ENCODE peak calls at places on chromosomes 12 and 14, in seven cellular contexts. U is CD4-positive, alpha-beta T cell; P is adrenal gland; M is right cardiac atrium; R is ascending aorta; I is lower lobe of right lung; C is cardiac muscle cell. Q is an unnamed sample.

GRCh38 chr12:28884861-28885260 is 264.2 kb upstream of the FAR2 start:
- DNase-seq in U (no peak), P (no peak), M (no peak), R (no peak), I (no peak), C (no peak), Q (no peak)

GRCh38 chr14:66228267-66228970 is 257.8 kb upstream of the CCDC196 start:
- DNase-seq in U (no peak), P (peak; percentile 39), M (no peak), R (no peak), I (no peak), C (peak; percentile 12), Q (no peak)

GRCh38 chr14:20376071-20376588 is 32.7 kb downstream of the PARP2 start:
- DNase-seq in U (no peak), P (no peak), M (no peak), R (no peak), I (no peak), C (no peak), Q (no peak)

GRCh38 chr14:73785834-73786631 is 65.6 kb upstream of the PTGR2 start:
- DNase-seq in U (peak; percentile 57), P (peak; percentile 89), M (peak; percentile 89), R (peak; percentile 93), I (peak; percentile 85), C (peak; percentile 96), Q (no peak)

GRCh38 chr14:64119535-64119934 is 174.6 kb downstream of the ESR2 start:
- DNase-seq in U (no peak), P (no peak), M (no peak), R (no peak), I (no peak), C (no peak), Q (no peak)

GRCh38 chr12:46965880-46966279 is 113.5 kb upstream of the PCED1B start:
- DNase-seq in U (no peak), P (no peak), M (peak; percentile 69), R (no peak), I (no peak), C (no peak), Q (no peak)

GRCh38 chr12:39199371-39199770 is 243.5 kb downstream of the KIF21A start:
- DNase-seq in U (no peak), P (no peak), M (no peak), R (no peak), I (no peak), C (peak; percentile 20), Q (no peak)

GRCh38 chr12:45670339-45671065 is 59.0 kb upstream of the ARID2 start:
- DNase-seq in U (no peak), P (no peak), M (no peak), R (no peak), I (no peak), C (peak; percentile 52), Q (no peak)

GRCh38 chr14:42112108-42112507 is 505.4 kb downstream of the LRFN5 start:
- DNase-seq in U (no peak), P (no peak), M (no peak), R (no peak), I (no peak), C (peak; percentile 14), Q (no peak)

GRCh38 chr12:2352203-2352602 is 299.4 kb downstream of the CACNA1C start:
- DNase-seq in U (no peak), P (no peak), M (no peak), R (no peak), I (no peak), C (no peak), Q (no peak)

GRCh38 chr12:115227137-115227615 is 543.2 kb upstream of the TBX3 start:
- DNase-seq in U (no peak), P (peak; percentile 18), M (peak; percentile 71), R (no peak), I (no peak), C (peak; percentile 60), Q (no peak)

GRCh38 chr12:80412343-80412953 is 31.6 kb upstream of the PTPRQ start:
- DNase-seq in U (no peak), P (peak; percentile 2), M (no peak), R (no peak), I (no peak), C (peak; percentile 76), Q (no peak)

GRCh38 chr12:5567021-5567744 is 135.3 kb downstream of the NTF3 start:
- DNase-seq in U (no peak), P (no peak), M (peak; percentile 80), R (no peak), I (no peak), C (peak; percentile 6), Q (no peak)

GRCh38 chr14:73125169-73125588 is 11.1 kb upstream of the PSEN1 start:
- DNase-seq in U (no peak), P (no peak), M (no peak), R (no peak), I (no peak), C (no peak), Q (no peak)

GRCh38 chr12:120404271-120404670 is 33.6 kb upstream of the COX6A1 start:
- DNase-seq in U (no peak), P (no peak), M (no peak), R (no peak), I (no peak), C (no peak), Q (no peak)

GRCh38 chr12:48827026-48827425 is 8.7 kb downstream of the CACNB3 start:
- DNase-seq in U (no peak), P (peak; percentile 59), M (no peak), R (no peak), I (no peak), C (no peak), Q (no peak)

GRCh38 chr14:97138801-97139200 is 341.6 kb downstream of the VRK1 start:
- DNase-seq in U (no peak), P (no peak), M (no peak), R (no peak), I (no peak), C (no peak), Q (no peak)

GRCh38 chr14:104223101-104223809 is 84.9 kb downstream of the KIF26A start:
- DNase-seq in U (no peak), P (peak; percentile 95), M (peak; percentile 74), R (no peak), I (peak; percentile 46), C (peak; percentile 25), Q (no peak)

GRCh38 chr14:104220225-104221070 is 82.1 kb downstream of the KIF26A start:
- DNase-seq in U (no peak), P (no peak), M (peak; percentile 24), R (no peak), I (peak; percentile 26), C (no peak), Q (no peak)

GRCh38 chr14:104221071-104221625 is 82.8 kb downstream of the KIF26A start:
- DNase-seq in U (no peak), P (no peak), M (peak; percentile 29), R (no peak), I (peak; percentile 29), C (no peak), Q (no peak)

GRCh38 chr14:104222396-104223036 is 84.1 kb downstream of the KIF26A start:
- DNase-seq in U (no peak), P (peak; percentile 39), M (peak; percentile 36), R (no peak), I (peak; percentile 37), C (no peak), Q (no peak)

DNA sequence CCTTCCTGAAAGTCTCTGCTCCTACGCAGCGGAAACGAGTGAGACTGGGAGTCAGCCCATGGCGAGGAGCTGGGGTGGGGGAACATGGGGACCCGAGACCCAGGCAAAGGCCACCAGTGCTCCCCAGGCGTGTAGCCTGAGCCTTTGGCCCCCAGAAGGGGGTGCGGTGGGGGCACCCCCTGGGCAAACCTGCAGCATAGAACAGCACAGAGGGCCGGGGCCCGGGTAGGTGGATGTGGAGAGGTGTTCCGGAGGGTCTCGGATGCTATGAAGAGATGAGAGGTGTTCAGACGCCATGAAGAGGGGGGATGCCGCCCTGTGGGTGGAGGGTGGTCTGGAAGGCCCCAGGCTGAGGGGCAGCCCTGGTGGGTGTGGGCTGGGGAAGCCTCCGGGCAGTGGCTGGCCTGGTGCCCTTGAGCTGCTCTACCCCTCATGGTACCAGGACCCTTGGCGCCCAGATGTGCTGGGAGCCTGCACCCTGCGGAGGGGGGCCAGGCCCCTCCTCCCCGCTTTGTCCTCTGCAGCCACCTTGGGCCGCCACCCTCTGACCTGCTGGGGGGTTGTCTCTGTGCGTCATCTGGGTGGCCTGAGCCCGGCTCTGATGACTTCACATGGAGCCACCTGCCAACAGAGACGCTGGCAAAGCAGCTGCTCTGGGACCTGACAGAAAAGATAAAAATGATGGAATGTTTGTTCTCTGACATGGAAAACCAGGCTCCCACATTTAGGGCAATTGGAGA is 83.4 kb downstream of the KIF26A start:
- DNase-seq in U (no peak), P (peak; percentile 93), M (peak; percentile 33), R (no peak), I (peak; percentile 42), C (no peak), Q (no peak)
- H3K9me3 ChIP-seq in U (no peaks in the 10 kb centered on the region), P (no peaks in the 10 kb centered on the region), M (no peaks in the 10 kb centered on the region), R (no peaks in the 10 kb centered on the region), I (no peaks in the 10 kb centered on the region), C (no peaks in the 10 kb centered on the region), Q (no peaks in the 10 kb centered on the region)

DNA sequence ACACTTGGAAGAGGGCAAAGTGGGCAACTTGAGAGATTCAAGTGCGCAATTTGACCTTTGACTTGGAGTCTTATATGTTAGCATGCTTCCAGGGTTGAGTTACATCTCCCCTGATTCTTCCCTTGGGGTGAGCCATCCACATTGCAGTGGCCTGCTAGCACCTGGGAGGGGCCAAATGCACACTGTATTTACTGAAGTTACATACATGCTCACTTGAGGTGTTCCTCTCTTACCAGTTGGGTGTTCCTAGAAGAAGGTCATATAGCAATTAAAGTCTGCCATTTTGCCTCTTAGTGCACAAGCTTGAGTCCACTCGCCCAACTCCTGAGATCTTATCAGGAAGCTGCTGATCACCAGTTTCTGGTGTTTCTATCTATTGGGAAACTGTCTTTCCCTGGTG is 13.7 kb upstream of the SPTLC2 start:
- DNase-seq in U (no peak), P (no peak), M (no peak), R (no peak), I (no peak), C (no peak), Q (no peak)
- H3K9me3 ChIP-seq in U (no peaks in the 10 kb centered on the region), P (no peaks in the 10 kb centered on the region), M (peaks cover 2% of the 10 kb centered on the region), R (no peaks in the 10 kb centered on the region), I (no peaks in the 10 kb centered on the region), C (no peaks in the 10 kb centered on the region), Q (no peaks in the 10 kb centered on the region)

GRCh38 chr14:105419305-105420091 is at the start of gene MTA1:
- DNase-seq in U (no peak), P (peak; percentile 44), M (peak; percentile 81), R (no peak), I (no peak), C (peak; percentile 44), Q (no peak)
- H3K9me3 ChIP-seq in U (no peaks in the 10 kb centered on the region), P (no peaks in the 10 kb centered on the region), M (no peaks in the 10 kb centered on the region), R (no peaks in the 10 kb centered on the region), I (no peaks in the 10 kb centered on the region), C (no peaks in the 10 kb centered on the region), Q (no peaks in the 10 kb centered on the region)

DNA sequence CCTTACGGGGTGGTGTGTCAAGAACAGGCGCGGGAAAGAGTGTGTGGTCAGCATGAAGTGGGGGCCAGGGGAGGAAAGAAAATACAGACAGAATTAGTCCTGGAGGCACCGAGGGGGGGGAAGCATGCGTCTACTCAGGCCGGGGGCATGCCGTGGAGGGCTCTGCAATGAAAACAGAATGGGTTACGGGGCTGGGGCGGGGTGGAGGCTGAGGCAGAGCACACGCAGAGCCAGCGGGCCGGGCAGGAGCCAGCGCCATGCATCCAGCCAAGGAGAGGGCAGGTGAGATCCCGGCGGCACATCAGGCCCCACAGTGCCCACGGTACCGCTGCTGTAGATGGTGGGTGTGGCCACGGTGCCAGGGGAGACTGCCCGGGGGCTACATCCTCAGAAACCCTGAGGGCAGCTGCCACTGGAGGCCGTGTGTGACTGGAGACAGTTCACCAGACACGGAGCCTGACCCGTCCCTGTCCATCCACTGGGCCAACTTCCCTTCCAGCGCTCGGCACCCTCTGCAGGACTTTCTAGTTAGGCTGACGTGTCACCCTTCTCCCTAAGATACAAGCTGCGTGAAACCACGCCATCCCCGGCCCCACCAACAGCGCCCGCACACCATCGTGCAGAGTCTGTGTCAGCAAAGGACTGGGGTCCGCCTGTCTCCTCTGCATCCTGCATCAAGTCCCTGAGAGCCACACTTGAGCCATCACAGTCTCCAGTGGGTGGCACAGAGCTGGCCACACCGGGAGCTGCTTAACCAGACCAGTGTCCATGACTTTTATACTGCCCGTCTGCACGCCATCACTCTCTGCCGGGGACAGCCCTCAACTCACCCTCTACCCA is 87.4 kb downstream of the PIWIL1 start:
- DNase-seq in U (no peak), P (no peak), M (no peak), R (peak; percentile 44), I (no peak), C (no peak), Q (no peak)
- H3K9me3 ChIP-seq in U (no peaks in the 10 kb centered on the region), P (no peaks in the 10 kb centered on the region), M (no peaks in the 10 kb centered on the region), R (no peaks in the 10 kb centered on the region), I (no peaks in the 10 kb centered on the region), C (no peaks in the 10 kb centered on the region), Q (no peaks in the 10 kb centered on the region)

Q was measured in esophagus squamous epithelium.